ENCODE peak calls at places on chromosomes 11 and 22, in six cellular contexts. K is fibroblast of pulmonary artery, M is progenitor cell of endocrine pancreas, Z is NCI-H345, G is cardiac fibroblast, E is HT-29. W is an unnamed sample.
A peak's percentile ranks its signal among the peaks of the same experiment; 100 is the strongest.

GRCh38 chr11:126197277-126197939 is 14.0 kb downstream of the RPUSD4 start:
- DNase-seq in K (no peak), M (no peak), E (no peak), G (peak; percentile 55), Z (no peak), W (no peak)

GRCh38 chr11:130872513-130872912 is 43.8 kb downstream of the SNX19 start:
- DNase-seq in M (no peak), E (no peak), K (no peak), Z (no peak), G (no peak), W (no peak)

GRCh38 chr11:128814856-128815705 is 52.0 kb downstream of the KCNJ1 start:
- DNase-seq in E (peak; percentile 44), Z (no peak), M (peak; percentile 16), G (peak; percentile 84), K (peak; percentile 79), W (no peak)

GRCh38 chr11:107704432-107704831 is 7.4 kb downstream of the SLN start:
- DNase-seq in K (peak; percentile 26), G (peak; percentile 75), E (no peak), M (no peak), Z (no peak), W (no peak)

GRCh38 chr22:26589367-26589844 is 526 bp downstream of the TPST2 start:
- DNase-seq in E (peak; percentile 25), Z (no peak), G (peak; percentile 23), K (no peak), M (peak; percentile 12), W (no peak)

GRCh38 chr11:12377106-12377823 is at the start of gene PARVA:
- DNase-seq in K (peak; percentile 88), M (peak; percentile 60), Z (no peak), G (peak; percentile 83), E (peak; percentile 87), W (no peak)

GRCh38 chr11:13944801-13945505 is 17.6 kb upstream of the SPON1 start:
- DNase-seq in G (no peak), E (no peak), K (no peak), M (no peak), Z (no peak), W (no peak)

GRCh38 chr11:34623463-34623862 is 2.6 kb downstream of the EHF start:
- DNase-seq in Z (no peak), K (no peak), G (no peak), M (no peak), E (peak; percentile 74), W (no peak)

GRCh38 chr11:70621241-70621640 is 222.9 kb downstream of the CTTN start:
- DNase-seq in M (no peak), K (no peak), G (no peak), E (no peak), Z (no peak), W (no peak)

GRCh38 chr11:67631427-67631826 is 1.7 kb upstream of the NUDT8 start:
- DNase-seq in K (no peak), M (no peak), Z (no peak), G (no peak), E (no peak), W (no peak)

W was measured in SK-N-MC.